ENCODE peak calls at places on chromosomes 5 and 9, in eight cellular contexts. One of them, this sample, is unnamed.

GRCh38 chr9:132584616-132585560 is 2.5 kb downstream of the BARHL1 start:
- DNase-seq in body of pancreas: no peak
- DNase-seq in WERI-Rb-1: no peak
- DNase-seq in NCI-H1436: no peak
- DNase-seq in NCI-H345: no peak
- DNase-seq in stimulated activated CD8-positive, alpha-beta memory T cell treated with anti-CD3 and anti-CD28 coated beads, Interleukin-2, amount 100 ng/mL, for 1 hour: no peak
- DNase-seq in ovary: no peak
- DNase-seq in activated CD8-positive, alpha-beta memory T cell treated with anti-CD3 and anti-CD28 coated beads for 48 hours: no peak
- DNase-seq in this sample: no peak

GRCh38 chr5:33313150-33313549 is 127.6 kb upstream of the TARS1 start:
- DNase-seq in body of pancreas: no peak
- DNase-seq in WERI-Rb-1: no peak
- DNase-seq in NCI-H1436: no peak
- DNase-seq in NCI-H345: no peak
- DNase-seq in stimulated activated CD8-positive, alpha-beta memory T cell treated with anti-CD3 and anti-CD28 coated beads, Interleukin-2, amount 100 ng/mL, for 1 hour: no peak
- DNase-seq in ovary: peak
- DNase-seq in activated CD8-positive, alpha-beta memory T cell treated with anti-CD3 and anti-CD28 coated beads for 48 hours: no peak
- DNase-seq in this sample: no peak

GRCh38 chr9:87592554-87593394 is 95.1 kb downstream of the DAPK1 start:
- DNase-seq in body of pancreas: peak
- DNase-seq in WERI-Rb-1: no peak
- DNase-seq in NCI-H1436: no peak
- DNase-seq in NCI-H345: no peak
- DNase-seq in stimulated activated CD8-positive, alpha-beta memory T cell treated with anti-CD3 and anti-CD28 coated beads, Interleukin-2, amount 100 ng/mL, for 1 hour: no peak
- DNase-seq in ovary: peak
- DNase-seq in activated CD8-positive, alpha-beta memory T cell treated with anti-CD3 and anti-CD28 coated beads for 48 hours: no peak
- DNase-seq in this sample: peak

GRCh38 chr9:75664597-75664996 is 225.9 kb upstream of the PCSK5 start:
- DNase-seq in body of pancreas: no peak
- DNase-seq in WERI-Rb-1: no peak
- DNase-seq in NCI-H1436: no peak
- DNase-seq in NCI-H345: peak
- DNase-seq in stimulated activated CD8-positive, alpha-beta memory T cell treated with anti-CD3 and anti-CD28 coated beads, Interleukin-2, amount 100 ng/mL, for 1 hour: no peak
- DNase-seq in ovary: no peak
- DNase-seq in activated CD8-positive, alpha-beta memory T cell treated with anti-CD3 and anti-CD28 coated beads for 48 hours: no peak
- DNase-seq in this sample: no peak

GRCh38 chr5:124702442-124703024 is 43.9 kb downstream of the ZNF608 start:
- DNase-seq in body of pancreas: no peak
- DNase-seq in WERI-Rb-1: no peak
- DNase-seq in NCI-H1436: no peak
- DNase-seq in NCI-H345: no peak
- DNase-seq in stimulated activated CD8-positive, alpha-beta memory T cell treated with anti-CD3 and anti-CD28 coated beads, Interleukin-2, amount 100 ng/mL, for 1 hour: no peak
- DNase-seq in ovary: no peak
- DNase-seq in activated CD8-positive, alpha-beta memory T cell treated with anti-CD3 and anti-CD28 coated beads for 48 hours: no peak
- DNase-seq in this sample: no peak

GRCh38 chr5:146400206-146400605 is 46.9 kb upstream of the TCERG1 start:
- DNase-seq in body of pancreas: no peak
- DNase-seq in WERI-Rb-1: no peak
- DNase-seq in NCI-H1436: no peak
- DNase-seq in NCI-H345: no peak
- DNase-seq in stimulated activated CD8-positive, alpha-beta memory T cell treated with anti-CD3 and anti-CD28 coated beads, Interleukin-2, amount 100 ng/mL, for 1 hour: no peak
- DNase-seq in ovary: no peak
- DNase-seq in activated CD8-positive, alpha-beta memory T cell treated with anti-CD3 and anti-CD28 coated beads for 48 hours: no peak
- DNase-seq in this sample: no peak

GRCh38 chr5:80374188-80374587 is 33.7 kb upstream of the ZFYVE16 start:
- DNase-seq in body of pancreas: no peak
- DNase-seq in WERI-Rb-1: no peak
- DNase-seq in NCI-H1436: no peak
- DNase-seq in NCI-H345: no peak
- DNase-seq in stimulated activated CD8-positive, alpha-beta memory T cell treated with anti-CD3 and anti-CD28 coated beads, Interleukin-2, amount 100 ng/mL, for 1 hour: no peak
- DNase-seq in ovary: no peak
- DNase-seq in activated CD8-positive, alpha-beta memory T cell treated with anti-CD3 and anti-CD28 coated beads for 48 hours: no peak
- DNase-seq in this sample: no peak

GRCh38 chr5:140258016-140258415 is 44.9 kb downstream of the PFDN1 start:
- DNase-seq in body of pancreas: no peak
- DNase-seq in WERI-Rb-1: no peak
- DNase-seq in NCI-H1436: no peak
- DNase-seq in NCI-H345: no peak
- DNase-seq in stimulated activated CD8-positive, alpha-beta memory T cell treated with anti-CD3 and anti-CD28 coated beads, Interleukin-2, amount 100 ng/mL, for 1 hour: no peak
- DNase-seq in ovary: no peak
- DNase-seq in activated CD8-positive, alpha-beta memory T cell treated with anti-CD3 and anti-CD28 coated beads for 48 hours: no peak
- DNase-seq in this sample: no peak

GRCh38 chr9:129283290-129283691 is 105.2 kb upstream of the IER5L start:
- DNase-seq in body of pancreas: peak
- DNase-seq in WERI-Rb-1: peak
- DNase-seq in NCI-H1436: no peak
- DNase-seq in NCI-H345: no peak
- DNase-seq in stimulated activated CD8-positive, alpha-beta memory T cell treated with anti-CD3 and anti-CD28 coated beads, Interleukin-2, amount 100 ng/mL, for 1 hour: no peak
- DNase-seq in ovary: peak
- DNase-seq in activated CD8-positive, alpha-beta memory T cell treated with anti-CD3 and anti-CD28 coated beads for 48 hours: no peak
- DNase-seq in this sample: no peak

GRCh38 chr5:112247930-112248329 is 171.1 kb downstream of the EPB41L4A start:
- DNase-seq in body of pancreas: no peak
- DNase-seq in WERI-Rb-1: no peak
- DNase-seq in NCI-H1436: no peak
- DNase-seq in NCI-H345: no peak
- DNase-seq in stimulated activated CD8-positive, alpha-beta memory T cell treated with anti-CD3 and anti-CD28 coated beads, Interleukin-2, amount 100 ng/mL, for 1 hour: no peak
- DNase-seq in ovary: no peak
- DNase-seq in activated CD8-positive, alpha-beta memory T cell treated with anti-CD3 and anti-CD28 coated beads for 48 hours: no peak
- DNase-seq in this sample: no peak

GRCh38 chr5:31492824-31493223 is 39.1 kb downstream of the DROSHA start:
- DNase-seq in body of pancreas: no peak
- DNase-seq in WERI-Rb-1: no peak
- DNase-seq in NCI-H1436: no peak
- DNase-seq in NCI-H345: no peak
- DNase-seq in stimulated activated CD8-positive, alpha-beta memory T cell treated with anti-CD3 and anti-CD28 coated beads, Interleukin-2, amount 100 ng/mL, for 1 hour: no peak
- DNase-seq in ovary: no peak
- DNase-seq in activated CD8-positive, alpha-beta memory T cell treated with anti-CD3 and anti-CD28 coated beads for 48 hours: no peak
- DNase-seq in this sample: no peak

GRCh38 chr5:2721739-2722138 is 29.7 kb downstream of the IRX2 start:
- DNase-seq in body of pancreas: no peak
- DNase-seq in WERI-Rb-1: peak
- DNase-seq in NCI-H1436: no peak
- DNase-seq in NCI-H345: no peak
- DNase-seq in stimulated activated CD8-positive, alpha-beta memory T cell treated with anti-CD3 and anti-CD28 coated beads, Interleukin-2, amount 100 ng/mL, for 1 hour: no peak
- DNase-seq in ovary: no peak
- DNase-seq in activated CD8-positive, alpha-beta memory T cell treated with anti-CD3 and anti-CD28 coated beads for 48 hours: no peak
- DNase-seq in this sample: no peak

GRCh38 chr5:126383755-126384154 is 39.5 kb upstream of the GRAMD2B start:
- DNase-seq in body of pancreas: no peak
- DNase-seq in WERI-Rb-1: no peak
- DNase-seq in NCI-H1436: no peak
- DNase-seq in NCI-H345: no peak
- DNase-seq in stimulated activated CD8-positive, alpha-beta memory T cell treated with anti-CD3 and anti-CD28 coated beads, Interleukin-2, amount 100 ng/mL, for 1 hour: no peak
- DNase-seq in ovary: no peak
- DNase-seq in activated CD8-positive, alpha-beta memory T cell treated with anti-CD3 and anti-CD28 coated beads for 48 hours: no peak
- DNase-seq in this sample: no peak

GRCh38 chr9:26745111-26745510 is 147.5 kb downstream of the CAAP1 start:
- DNase-seq in body of pancreas: no peak
- DNase-seq in WERI-Rb-1: no peak
- DNase-seq in NCI-H1436: no peak
- DNase-seq in NCI-H345: no peak
- DNase-seq in stimulated activated CD8-positive, alpha-beta memory T cell treated with anti-CD3 and anti-CD28 coated beads, Interleukin-2, amount 100 ng/mL, for 1 hour: no peak
- DNase-seq in ovary: no peak
- DNase-seq in activated CD8-positive, alpha-beta memory T cell treated with anti-CD3 and anti-CD28 coated beads for 48 hours: no peak
- DNase-seq in this sample: no peak

GRCh38 chr9:95771556-95772280 is 103.8 kb upstream of the ERCC6L2 start:
- DNase-seq in body of pancreas: no peak
- DNase-seq in WERI-Rb-1: peak
- DNase-seq in NCI-H1436: no peak
- DNase-seq in NCI-H345: peak
- DNase-seq in stimulated activated CD8-positive, alpha-beta memory T cell treated with anti-CD3 and anti-CD28 coated beads, Interleukin-2, amount 100 ng/mL, for 1 hour: no peak
- DNase-seq in ovary: peak
- DNase-seq in activated CD8-positive, alpha-beta memory T cell treated with anti-CD3 and anti-CD28 coated beads for 48 hours: no peak
- DNase-seq in this sample: no peak

GRCh38 chr9:2635922-2636321 is 14.3 kb downstream of the VLDLR start:
- DNase-seq in body of pancreas: no peak
- DNase-seq in WERI-Rb-1: no peak
- DNase-seq in NCI-H1436: no peak
- DNase-seq in NCI-H345: no peak
- DNase-seq in stimulated activated CD8-positive, alpha-beta memory T cell treated with anti-CD3 and anti-CD28 coated beads, Interleukin-2, amount 100 ng/mL, for 1 hour: no peak
- DNase-seq in ovary: no peak
- DNase-seq in activated CD8-positive, alpha-beta memory T cell treated with anti-CD3 and anti-CD28 coated beads for 48 hours: no peak
- DNase-seq in this sample: no peak

GRCh38 chr9:13651526-13651925 is 372.0 kb upstream of the MPDZ start:
- DNase-seq in body of pancreas: no peak
- DNase-seq in WERI-Rb-1: no peak
- DNase-seq in NCI-H1436: no peak
- DNase-seq in NCI-H345: no peak
- DNase-seq in stimulated activated CD8-positive, alpha-beta memory T cell treated with anti-CD3 and anti-CD28 coated beads, Interleukin-2, amount 100 ng/mL, for 1 hour: no peak
- DNase-seq in ovary: no peak
- DNase-seq in activated CD8-positive, alpha-beta memory T cell treated with anti-CD3 and anti-CD28 coated beads for 48 hours: no peak
- DNase-seq in this sample: no peak

GRCh38 chr5:90421136-90421535 is 11.6 kb upstream of the CETN3 start:
- DNase-seq in body of pancreas: peak
- DNase-seq in WERI-Rb-1: no peak
- DNase-seq in NCI-H1436: no peak
- DNase-seq in NCI-H345: peak
- DNase-seq in stimulated activated CD8-positive, alpha-beta memory T cell treated with anti-CD3 and anti-CD28 coated beads, Interleukin-2, amount 100 ng/mL, for 1 hour: no peak
- DNase-seq in ovary: no peak
- DNase-seq in activated CD8-positive, alpha-beta memory T cell treated with anti-CD3 and anti-CD28 coated beads for 48 hours: no peak
- DNase-seq in this sample: no peak

GRCh38 chr9:113635586-113635985 is 172.1 kb downstream of the RGS3 start:
- DNase-seq in body of pancreas: no peak
- DNase-seq in WERI-Rb-1: no peak
- DNase-seq in NCI-H1436: no peak
- DNase-seq in NCI-H345: no peak
- DNase-seq in stimulated activated CD8-positive, alpha-beta memory T cell treated with anti-CD3 and anti-CD28 coated beads, Interleukin-2, amount 100 ng/mL, for 1 hour: no peak
- DNase-seq in ovary: no peak
- DNase-seq in activated CD8-positive, alpha-beta memory T cell treated with anti-CD3 and anti-CD28 coated beads for 48 hours: no peak
- DNase-seq in this sample: no peak

GRCh38 chr5:140795259-140795641 is 598 bp downstream of the PCDHA2 start:
- DNase-seq in body of pancreas: no peak
- DNase-seq in WERI-Rb-1: no peak
- DNase-seq in NCI-H1436: no peak
- DNase-seq in NCI-H345: no peak
- DNase-seq in stimulated activated CD8-positive, alpha-beta memory T cell treated with anti-CD3 and anti-CD28 coated beads, Interleukin-2, amount 100 ng/mL, for 1 hour: no peak
- DNase-seq in ovary: no peak
- DNase-seq in activated CD8-positive, alpha-beta memory T cell treated with anti-CD3 and anti-CD28 coated beads for 48 hours: no peak
- DNase-seq in this sample: no peak

GRCh38 chr5:44443172-44443571 is 54.0 kb upstream of the FGF10 start:
- DNase-seq in body of pancreas: no peak
- DNase-seq in WERI-Rb-1: no peak
- DNase-seq in NCI-H1436: no peak
- DNase-seq in NCI-H345: no peak
- DNase-seq in stimulated activated CD8-positive, alpha-beta memory T cell treated with anti-CD3 and anti-CD28 coated beads, Interleukin-2, amount 100 ng/mL, for 1 hour: no peak
- DNase-seq in ovary: no peak
- DNase-seq in activated CD8-positive, alpha-beta memory T cell treated with anti-CD3 and anti-CD28 coated beads for 48 hours: no peak
- DNase-seq in this sample: no peak

GRCh38 chr5:41433552-41434181 is 76.7 kb downstream of the PLCXD3 start:
- DNase-seq in body of pancreas: peak
- DNase-seq in WERI-Rb-1: peak
- DNase-seq in NCI-H1436: no peak
- DNase-seq in NCI-H345: no peak
- DNase-seq in stimulated activated CD8-positive, alpha-beta memory T cell treated with anti-CD3 and anti-CD28 coated beads, Interleukin-2, amount 100 ng/mL, for 1 hour: no peak
- DNase-seq in ovary: no peak
- DNase-seq in activated CD8-positive, alpha-beta memory T cell treated with anti-CD3 and anti-CD28 coated beads for 48 hours: no peak
- DNase-seq in this sample: no peak

GRCh38 chr5:113181409-113181808 is 204.8 kb downstream of the DCP2 start:
- DNase-seq in body of pancreas: no peak
- DNase-seq in WERI-Rb-1: no peak
- DNase-seq in NCI-H1436: no peak
- DNase-seq in NCI-H345: no peak
- DNase-seq in stimulated activated CD8-positive, alpha-beta memory T cell treated with anti-CD3 and anti-CD28 coated beads, Interleukin-2, amount 100 ng/mL, for 1 hour: no peak
- DNase-seq in ovary: no peak
- DNase-seq in activated CD8-positive, alpha-beta memory T cell treated with anti-CD3 and anti-CD28 coated beads for 48 hours: no peak
- DNase-seq in this sample: no peak

GRCh38 chr5:19902316-19902934 is 85.6 kb downstream of the CDH18 start:
- DNase-seq in body of pancreas: peak
- DNase-seq in WERI-Rb-1: no peak
- DNase-seq in NCI-H1436: no peak
- DNase-seq in NCI-H345: no peak
- DNase-seq in stimulated activated CD8-positive, alpha-beta memory T cell treated with anti-CD3 and anti-CD28 coated beads, Interleukin-2, amount 100 ng/mL, for 1 hour: no peak
- DNase-seq in ovary: no peak
- DNase-seq in activated CD8-positive, alpha-beta memory T cell treated with anti-CD3 and anti-CD28 coated beads for 48 hours: no peak
- DNase-seq in this sample: no peak

GRCh38 chr5:72460413-72460812 is 46.8 kb downstream of the ZNF366 start:
- DNase-seq in body of pancreas: no peak
- DNase-seq in WERI-Rb-1: no peak
- DNase-seq in NCI-H1436: no peak
- DNase-seq in NCI-H345: no peak
- DNase-seq in stimulated activated CD8-positive, alpha-beta memory T cell treated with anti-CD3 and anti-CD28 coated beads, Interleukin-2, amount 100 ng/mL, for 1 hour: no peak
- DNase-seq in ovary: no peak
- DNase-seq in activated CD8-positive, alpha-beta memory T cell treated with anti-CD3 and anti-CD28 coated beads for 48 hours: no peak
- DNase-seq in this sample: no peak